ENCODE peak calls at places on chromosomes 13 and 19, in ten cellular contexts. A is aorta; V is uterus; C is effector memory CD4-positive, alpha-beta T cell; D is GM23248; I is stomach; Z is adrenal gland; R is cardiac muscle cell; F is pancreas; W is foreskin keratinocyte. X is an unnamed sample.

GRCh38 chr19:40231544-40232424 is 5.3 kb upstream of the CCNP start:
- DNase-seq in A (no peak), V (no peak), C (no peak), D (no peak), I (no peak), Z (no peak), R (peak), F (no peak), W (no peak), X (no peak)

GRCh38 chr13:73107459-73107858 is 48.7 kb downstream of the KLF5 start:
- DNase-seq in A (no peak), V (no peak), C (no peak), D (no peak), I (no peak), Z (no peak), R (no peak), F (no peak), W (no peak), X (no peak)

GRCh38 chr19:54473071-54473941 is at the start of gene CDC42EP5:
- DNase-seq in A (peak), V (peak), C (no peak), D (peak), I (peak), Z (peak), R (peak), F (no peak), W (peak), X (no peak)

GRCh38 chr19:45455707-45456499 is 11.9 kb upstream of the FOSB start:
- DNase-seq in A (peak), V (peak), C (peak), D (peak), I (peak), Z (peak), R (peak), F (peak), W (peak), X (peak)

GRCh38 chr13:79658333-79658975 is 177.5 kb downstream of the NDFIP2 start:
- DNase-seq in A (no peak), V (no peak), C (no peak), D (no peak), I (no peak), Z (no peak), R (no peak), F (no peak), W (no peak), X (no peak)

GRCh38 chr19:15154002-15154612 is 46.7 kb downstream of the NOTCH3 start:
- DNase-seq in A (no peak), V (no peak), C (no peak), D (peak), I (no peak), Z (no peak), R (peak), F (no peak), W (peak), X (no peak)

GRCh38 chr19:33214621-33215020 is 11.0 kb downstream of the SLC7A10 start:
- DNase-seq in A (no peak), V (no peak), C (no peak), D (peak), I (no peak), Z (no peak), R (peak), F (no peak), W (no peak), X (no peak)

GRCh38 chr19:5655412-5655811 is 24.9 kb downstream of the MICOS13 start:
- DNase-seq in A (no peak), V (no peak), C (no peak), D (no peak), I (no peak), Z (no peak), R (no peak), F (no peak), W (no peak), X (no peak)

GRCh38 chr19:52533901-52534300 is 6.4 kb downstream of the ZNF808 start:
- DNase-seq in A (no peak), V (no peak), C (no peak), D (no peak), I (no peak), Z (no peak), R (peak), F (no peak), W (peak), X (no peak)

GRCh38 chr19:45177817-45178261 is at the start of gene TRAPPC6A:
- DNase-seq in A (no peak), V (no peak), C (no peak), D (peak), I (peak), Z (no peak), R (no peak), F (no peak), W (peak), X (peak)

GRCh38 chr13:19663416-19663979 is 30.0 kb downstream of the MPHOSPH8 start:
- DNase-seq in A (no peak), V (no peak), C (no peak), D (no peak), I (no peak), Z (no peak), R (no peak), F (no peak), W (no peak), X (no peak)

GRCh38 chr19:22784051-22784450 is at the start of gene ZNF99:
- DNase-seq in A (peak), V (peak), C (no peak), D (no peak), I (no peak), Z (peak), R (no peak), F (no peak), W (no peak), X (no peak)

GRCh38 chr19:45975296-45975695 is 1.6 kb upstream of the NOVA2 start:
- DNase-seq in A (no peak), V (no peak), C (no peak), D (no peak), I (no peak), Z (no peak), R (no peak), F (no peak), W (no peak), X (no peak)

GRCh38 chr13:93216122-93216521 is 10.5 kb upstream of the GPC6 start:
- DNase-seq in A (no peak), V (no peak), C (no peak), D (no peak), I (no peak), Z (no peak), R (no peak), F (no peak), W (no peak), X (no peak)

GRCh38 chr13:68439821-68440220 is 1209.7 kb upstream of the PCDH9 start:
- DNase-seq in A (no peak), V (no peak), C (no peak), D (peak), I (no peak), Z (no peak), R (no peak), F (no peak), W (peak), X (no peak)

GRCh38 chr19:7534531-7534980 is 961 bp upstream of the PNPLA6 start:
- DNase-seq in A (peak), V (peak), C (peak), D (peak), I (peak), Z (peak), R (peak), F (peak), W (peak), X (no peak)

GRCh38 chr19:7690779-7691258 is 10.2 kb downstream of the TRAPPC5 start:
- DNase-seq in A (no peak), V (no peak), C (no peak), D (no peak), I (no peak), Z (no peak), R (no peak), F (no peak), W (no peak), X (no peak)

GRCh38 chr19:54523403-54523802 is 20.8 kb downstream of the LAIR2 start:
- DNase-seq in A (no peak), V (peak), C (no peak), D (peak), I (no peak), Z (no peak), R (peak), F (no peak), W (no peak), X (no peak)

DNA sequence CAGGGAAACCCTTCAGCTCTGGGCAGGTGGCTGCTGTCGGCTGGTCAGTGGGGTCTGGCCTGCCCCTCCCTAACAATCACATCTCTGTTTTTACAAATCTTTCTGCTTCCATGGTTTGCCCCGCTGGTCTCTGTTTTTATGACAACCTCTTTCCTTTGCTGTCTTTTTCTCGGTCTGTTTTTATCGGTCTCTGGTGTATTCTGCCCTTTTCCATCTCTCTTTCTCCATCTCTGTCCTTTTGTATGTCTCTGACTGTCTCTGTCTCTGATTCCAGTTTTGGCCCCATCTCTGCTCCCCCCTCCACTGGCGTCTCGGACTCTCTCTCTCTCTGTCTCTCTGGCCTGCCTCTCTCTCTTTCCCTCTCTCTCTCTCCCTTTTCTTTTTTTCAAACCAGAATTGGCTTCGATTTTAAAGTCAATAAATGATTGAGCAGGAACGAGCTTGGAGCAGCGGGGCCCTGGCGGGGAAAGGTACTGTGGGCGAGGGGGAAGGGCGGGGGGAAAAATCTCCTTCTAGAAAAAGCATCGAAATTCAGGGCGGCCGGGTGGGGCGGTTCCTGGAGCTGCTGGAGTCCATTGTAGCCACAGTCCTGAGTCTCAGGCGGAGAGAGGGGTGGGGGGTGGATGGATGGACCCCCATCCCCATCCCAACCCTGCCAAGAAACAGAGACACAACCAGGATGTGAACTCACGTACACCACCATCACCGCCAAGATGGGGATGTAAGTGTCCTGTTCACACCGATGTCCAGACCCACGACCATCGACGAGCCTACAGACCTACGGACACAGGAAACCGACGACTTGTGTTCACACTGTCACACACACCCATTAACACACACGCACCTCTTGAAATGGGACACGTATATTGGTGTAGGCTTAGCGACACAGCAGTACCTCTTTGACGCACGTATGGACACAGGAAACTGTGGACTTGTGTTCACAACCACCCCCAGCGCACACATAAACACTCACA is 3.0 kb downstream of the NFIX start:
- DNase-seq in A (peak), V (no peak), C (no peak), D (peak), I (no peak), Z (no peak), R (no peak), F (no peak), W (no peak), X (no peak)
- H3K27ac ChIP-seq in A (peak), V (peak), C (no peak), D (peak), I (peak), Z (no peak), R (no peak), F (no peak), W (no peak), X (peak)

GRCh38 chr19:1161716-1162115 is 12.4 kb downstream of the SBNO2 start:
- DNase-seq in A (no peak), V (no peak), C (no peak), D (peak), I (peak), Z (peak), R (peak), F (no peak), W (peak), X (no peak)
- H3K27ac ChIP-seq in A (no peak), V (no peak), C (no peak), D (no peak), I (no peak), Z (no peak), R (no peak), F (no peak), W (no peak), X (no peak)

GRCh38 chr13:27395007-27395510 is 29.4 kb upstream of the GTF3A start:
- DNase-seq in A (no peak), V (no peak), C (no peak), D (no peak), I (no peak), Z (no peak), R (no peak), F (peak), W (no peak), X (no peak)
- H3K27ac ChIP-seq in A (no peak), V (no peak), C (no peak), D (no peak), I (no peak), Z (no peak), R (no peak), F (no peak), W (no peak), X (no peak)

GRCh38 chr19:38686530-38686888 is 39.1 kb downstream of the ACTN4 start:
- DNase-seq in A (no peak), V (no peak), C (peak), D (no peak), I (no peak), Z (no peak), R (no peak), F (no peak), W (peak), X (no peak)
- H3K27ac ChIP-seq in A (peak), V (peak), C (peak), D (peak), I (peak), Z (peak), R (peak), F (peak), W (peak), X (peak)

X was measured in epithelial cell of prostate.